ENCODE peak calls at places on chromosomes 6 and 20, in four cellular contexts. M is endothelial cell, U is H9, W is HFF-Myc. Q is an unnamed sample.

GRCh38 chr20:24534282-24534681 is 64.9 kb downstream of the SYNDIG1 start:
- DNase-seq in M (no peak), U (no peak), W (no peak), Q (no peak)

GRCh38 chr6:39843305-39844020 is 51.3 kb downstream of the DAAM2 start:
- DNase-seq in M (no peak), U (no peak), W (no peak), Q (no peak)

GRCh38 chr6:142844065-142844755 is 100.8 kb downstream of the HIVEP2 start:
- DNase-seq in M (no peak), U (no peak), W (no peak), Q (peak)

GRCh38 chr6:10210052-10210451 is 204.8 kb downstream of the TFAP2A start:
- DNase-seq in M (no peak), U (no peak), W (peak), Q (no peak)

GRCh38 chr6:17907467-17908229 is 79.8 kb downstream of the KIF13A start:
- DNase-seq in M (no peak), U (no peak), W (peak), Q (peak)

GRCh38 chr6:124203812-124204167 is 400.1 kb downstream of the NKAIN2 start:
- DNase-seq in M (no peak), U (no peak), W (no peak), Q (no peak)

GRCh38 chr6:95978230-95978629 is 37.5 kb upstream of the FUT9 start:
- DNase-seq in M (no peak), U (no peak), W (no peak), Q (no peak)

GRCh38 chr6:3406362-3406809 is 50.5 kb downstream of the SLC22A23 start:
- DNase-seq in M (no peak), U (no peak), W (no peak), Q (no peak)

GRCh38 chr6:117591405-117591804 is 10.9 kb downstream of the GOPC start:
- DNase-seq in M (no peak), U (no peak), W (no peak), Q (no peak)

GRCh38 chr20:51848346-51848745 is 46.0 kb upstream of the SALL4 start:
- DNase-seq in M (no peak), U (no peak), W (no peak), Q (no peak)

GRCh38 chr6:126764696-126765095 is 353.8 kb upstream of the RSPO3 start:
- DNase-seq in M (no peak), U (no peak), W (no peak), Q (no peak)

GRCh38 chr6:6654599-6655575 is 66.4 kb downstream of the LY86 start:
- DNase-seq in M (no peak), U (no peak), W (no peak), Q (no peak)

GRCh38 chr20:37727247-37727956 is 33.6 kb downstream of the CTNNBL1 start:
- DNase-seq in M (no peak), U (no peak), W (no peak), Q (no peak)

GRCh38 chr20:46159101-46159897 is 41.2 kb downstream of the CD40 start:
- DNase-seq in M (no peak), U (no peak), W (no peak), Q (no peak)

GRCh38 chr6:7175463-7175862 is 67.7 kb downstream of the RREB1 start:
- DNase-seq in M (no peak), U (no peak), W (no peak), Q (no peak)

GRCh38 chr20:6588296-6588695 is 179.2 kb upstream of the BMP2 start:
- DNase-seq in M (no peak), U (no peak), W (no peak), Q (no peak)

GRCh38 chr6:155154158-155154830 is 109.5 kb upstream of the CLDN20 start:
- DNase-seq in M (no peak), U (no peak), W (peak), Q (peak)

GRCh38 chr6:117481278-117481925 is 1.1 kb upstream of the DCBLD1 start:
- DNase-seq in M (peak), U (peak), W (no peak), Q (no peak)

GRCh38 chr6:159540152-159540551 is 152.9 kb downstream of the SOD2 start:
- DNase-seq in M (peak), U (peak), W (no peak), Q (no peak)

GRCh38 chr6:78489874-78490273 is 377.5 kb upstream of the IRAK1BP1 start:
- DNase-seq in M (no peak), U (no peak), W (no peak), Q (no peak)

GRCh38 chr20:5078399-5078958 is 41.3 kb downstream of the PCNA start:
- DNase-seq in M (no peak), U (no peak), W (no peak), Q (no peak)

GRCh38 chr6:62324817-62325216 is 38.8 kb upstream of the KHDRBS2 start:
- DNase-seq in M (no peak), U (no peak), W (no peak), Q (no peak)

GRCh38 chr6:12749531-12750379 is 33.2 kb downstream of the PHACTR1 start:
- DNase-seq in M (peak), U (peak), W (no peak), Q (no peak)

GRCh38 chr6:151330130-151330715 is 61.1 kb downstream of the ZBTB2 start:
- DNase-seq in M (no peak), U (no peak), W (peak), Q (peak)

GRCh38 chr6:160180706-160181105 is 59.1 kb downstream of the SLC22A1 start:
- DNase-seq in M (no peak), U (no peak), W (no peak), Q (no peak)

DNA sequence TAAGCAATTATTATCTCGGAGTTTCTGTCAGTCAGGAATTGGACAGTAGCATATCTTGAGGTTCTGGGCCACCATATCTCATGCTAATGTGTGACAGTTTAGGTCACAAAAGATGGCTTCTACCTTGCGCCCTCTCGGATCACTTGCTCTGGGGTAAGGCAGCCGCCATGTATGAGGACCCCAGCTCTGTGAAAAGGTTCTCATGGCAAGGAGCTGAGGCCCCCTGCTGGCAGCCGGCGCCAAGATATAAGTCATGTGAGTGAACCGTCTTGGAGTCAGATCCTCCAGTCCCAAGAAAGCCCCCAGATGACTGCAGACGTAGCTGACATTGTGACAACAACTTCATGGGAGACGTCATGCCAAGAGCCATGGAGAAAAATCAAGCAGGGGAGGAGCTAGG is 670.8 kb downstream of the KIF16B start:
- DNase-seq in M (peak), U (peak), W (no peak), Q (no peak)
- TF ChIP-seq CTCF in M (peak), U (peak), W (peak), Q (peak)

GRCh38 chr6:71203211-71203610 is 85.4 kb upstream of the OGFRL1 start:
- DNase-seq in M (no peak), U (no peak), W (no peak), Q (no peak)

GRCh38 chr6:71204741-71205140 is 83.9 kb upstream of the OGFRL1 start:
- DNase-seq in M (no peak), U (no peak), W (no peak), Q (no peak)

GRCh38 chr6:71206086-71206485 is 82.5 kb upstream of the OGFRL1 start:
- DNase-seq in M (no peak), U (no peak), W (no peak), Q (no peak)

GRCh38 chr6:71209206-71209605 is 79.4 kb upstream of the OGFRL1 start:
- DNase-seq in M (no peak), U (no peak), W (no peak), Q (no peak)

DNA sequence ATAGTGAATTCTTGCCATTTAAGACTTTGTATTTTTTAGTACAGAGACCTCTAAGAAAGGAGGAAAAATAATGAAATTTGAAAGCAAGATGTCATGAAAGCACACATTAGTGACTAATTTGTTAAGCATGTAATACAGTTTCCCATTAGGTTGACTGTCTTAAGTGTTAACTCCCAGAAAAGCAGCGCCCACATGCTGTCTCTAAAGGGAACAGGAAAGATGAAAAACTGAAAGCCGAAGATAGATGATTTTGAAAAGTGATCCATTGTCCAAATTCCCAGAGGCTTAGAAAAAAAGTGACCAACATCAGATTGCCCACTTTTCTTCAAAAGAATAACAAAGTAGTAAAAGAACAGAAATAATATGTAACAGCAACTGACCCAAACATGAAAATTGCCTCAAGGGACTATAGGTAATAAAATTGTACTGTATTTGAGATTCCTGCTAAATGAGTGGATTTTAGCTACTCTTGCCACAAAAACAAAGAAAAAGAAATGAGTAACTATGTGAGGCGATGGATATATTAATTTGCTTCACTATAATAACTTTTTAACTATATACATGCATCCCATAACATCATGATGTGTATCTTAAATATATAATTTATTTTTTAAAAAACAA is 83.2 kb upstream of the OGFRL1 start:
- DNase-seq in M (no peak), U (no peak), W (no peak), Q (no peak)
- TF ChIP-seq CTCF in M (no peak), U (no peak), W (no peak), Q (no peak)

DNA sequence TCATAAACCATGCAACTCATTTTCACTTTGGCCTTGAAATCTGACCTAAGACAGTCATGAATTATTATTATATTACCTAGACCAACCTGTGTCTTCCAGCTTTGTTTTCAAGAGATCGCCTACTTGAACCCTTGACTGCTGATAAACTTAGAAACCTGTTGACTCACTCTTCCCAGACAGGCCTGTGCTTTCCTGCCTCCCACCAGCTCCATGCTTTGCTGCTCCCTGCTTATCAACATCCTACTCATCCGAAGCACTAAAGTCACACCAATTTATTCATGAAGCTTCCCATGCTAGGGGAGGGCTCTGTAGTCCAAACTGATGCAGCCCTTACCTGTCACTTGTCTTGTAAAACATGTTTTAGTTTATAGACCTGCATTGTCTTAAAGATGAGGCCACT is 177.9 kb downstream of the SYNE1 start:
- DNase-seq in M (no peak), U (no peak), W (no peak), Q (no peak)
- TF ChIP-seq CTCF in M (no peak), U (no peak), W (no peak), Q (no peak)

GRCh38 chr6:5130135-5130866 is 45.2 kb downstream of the PPP1R3G start:
- DNase-seq in M (no peak), U (no peak), W (no peak), Q (no peak)
- TF ChIP-seq CTCF in M (no peak), U (no peak), W (no peak), Q (no peak)

GRCh38 chr6:90382760-90383159 is 86.1 kb upstream of the BACH2 start:
- DNase-seq in M (no peak), U (no peak), W (no peak), Q (no peak)
- TF ChIP-seq CTCF in M (no peak), U (no peak), W (no peak), Q (no peak)

GRCh38 chr6:73520688-73521350 is at the start of gene EEF1A1:
- DNase-seq in M (peak), U (peak), W (peak), Q (peak)

GRCh38 chr6:73521351-73522254 is 771 bp upstream of the EEF1A1 start:
- DNase-seq in M (peak), U (no peak), W (no peak), Q (peak)

GRCh38 chr6:73516712-73517489 is 3.9 kb downstream of the EEF1A1 start:
- DNase-seq in M (no peak), U (no peak), W (no peak), Q (no peak)

GRCh38 chr6:73523434-73524123 is 2.7 kb upstream of the EEF1A1 start:
- DNase-seq in M (peak), U (peak), W (no peak), Q (no peak)

GRCh38 chr6:73519943-73520687 is 717 bp downstream of the EEF1A1 start:
- DNase-seq in M (peak), U (peak), W (no peak), Q (peak)
- TF ChIP-seq CTCF in M (no peak), U (no peak), W (no peak), Q (no peak)

GRCh38 chr20:23362392-23363256 is 642 bp downstream of the GZF1 start:
- DNase-seq in M (peak), U (no peak), W (no peak), Q (no peak)

GRCh38 chr20:23358923-23359572 is 2.9 kb upstream of the GZF1 start:
- DNase-seq in M (no peak), U (no peak), W (no peak), Q (no peak)

GRCh38 chr20:23361108-23361650 is 803 bp upstream of the GZF1 start:
- DNase-seq in M (no peak), U (no peak), W (no peak), Q (no peak)

GRCh38 chr20:23363257-23363649 is 1.3 kb downstream of the GZF1 start:
- DNase-seq in M (no peak), U (no peak), W (no peak), Q (no peak)

GRCh38 chr20:23361651-23362391 is at the start of gene GZF1:
- DNase-seq in M (peak), U (peak), W (peak), Q (peak)
- TF ChIP-seq CTCF in M (no peak), U (no peak), W (no peak), Q (no peak)

DNA sequence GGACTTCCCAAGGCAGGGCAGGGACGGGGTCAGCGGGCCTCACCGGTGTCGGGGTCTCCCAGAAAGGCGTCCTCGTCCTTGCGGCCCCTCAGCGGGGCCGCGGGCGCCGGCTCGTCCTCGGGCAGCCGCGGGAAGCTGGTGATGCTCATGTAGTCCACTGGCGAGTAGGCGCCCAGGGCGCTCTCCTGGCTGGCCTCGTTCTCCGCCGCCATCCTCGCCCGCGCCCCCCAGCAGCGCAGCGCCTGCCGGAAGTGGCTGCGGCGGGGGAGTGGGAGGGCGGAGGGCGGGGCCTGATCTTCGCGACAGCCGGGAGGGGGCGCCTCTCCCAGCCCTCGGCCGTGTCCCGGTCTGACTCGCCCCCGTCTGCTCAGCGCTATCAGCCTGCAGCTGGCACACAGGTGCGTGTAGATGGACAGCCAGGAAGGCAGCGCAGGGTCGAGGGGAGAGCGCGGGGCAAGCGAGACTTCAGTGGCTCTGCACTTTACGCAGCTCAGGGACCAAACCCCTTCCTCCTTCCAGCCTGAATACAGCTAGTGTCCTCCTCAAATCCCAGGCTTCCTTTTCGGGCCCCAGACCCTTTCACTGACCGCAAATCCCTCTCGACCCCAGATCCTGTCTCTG is at the start of gene GGT7:
- DNase-seq in M (peak), U (peak), W (peak), Q (peak)
- TF ChIP-seq CTCF in M (peak), U (peak), W (peak), Q (peak)

GRCh38 chr6:90982051-90982450 is 395.2 kb upstream of the MAP3K7 start:
- DNase-seq in M (no peak), U (peak), W (no peak), Q (no peak)
- TF ChIP-seq CTCF in M (no peak), U (peak), W (no peak), Q (no peak)